ENCODE peak calls at places on chromosome 3, in six cellular contexts. U is CD4-positive, alpha-beta memory T cell; H is T-helper 17 cell; S is stimulated activated CD4-positive, alpha-beta T cell treated with anti-CD3 and anti-CD28 coated beads, Interleukin-4, amount 100 ng/mL, for 4 hours; J is ACHN; R is activated effector memory CD4-positive, alpha-beta T cell treated with Interleukin-2 at 50 U/mL for 16 hours. T is an unnamed sample.

GRCh38 chr3:127209840-127210653 is 17.1 kb downstream of the PRR23E start:
- DNase-seq in U (no peak), H (no peak), S (no peak), J (no peak), R (no peak), T (no peak)

GRCh38 chr3:94064243-94064642 is 1.4 kb downstream of the NSUN3 start:
- DNase-seq in U (no peak), H (no peak), S (no peak), J (no peak), R (no peak), T (no peak)

GRCh38 chr3:182617511-182617910 is 175.8 kb upstream of the ATP11B start:
- DNase-seq in U (no peak), H (no peak), S (no peak), J (no peak), R (no peak), T (no peak)

GRCh38 chr3:184448321-184449160 is 68.7 kb downstream of the CHRD start:
- DNase-seq in U (no peak), H (no peak), S (no peak), J (peak), R (no peak), T (no peak)

GRCh38 chr3:89114841-89115223 is 7.4 kb downstream of the EPHA3 start:
- DNase-seq in U (no peak), H (no peak), S (no peak), J (no peak), R (no peak), T (no peak)

GRCh38 chr3:190130700-190131099 is 10.0 kb upstream of the P3H2 start:
- DNase-seq in U (no peak), H (no peak), S (no peak), J (no peak), R (no peak), T (no peak)

GRCh38 chr3:15295506-15295905 is 36.9 kb downstream of the SH3BP5 start:
- DNase-seq in U (no peak), H (no peak), S (no peak), J (no peak), R (no peak), T (peak)

GRCh38 chr3:71168961-71169411 is 414.5 kb downstream of the FOXP1 start:
- DNase-seq in U (no peak), H (no peak), S (no peak), J (no peak), R (no peak), T (no peak)

GRCh38 chr3:58009026-58009748 is 965 bp downstream of the FLNB start:
- DNase-seq in U (no peak), H (no peak), S (peak), J (no peak), R (peak), T (peak)

GRCh38 chr3:51874411-51874810 is 990 bp downstream of the IQCF5 start:
- DNase-seq in U (no peak), H (no peak), S (no peak), J (no peak), R (no peak), T (no peak)